ENCODE peak calls at places on chromosomes 13 and 19, in eight cellular contexts. One of them, this sample, is unnamed.

GRCh38 chr19:15259900-15260299 is 27.7 kb upstream of the EPHX3 start:
- DNase-seq in hypothalamus: no peak
- DNase-seq in T-cell: no peak
- DNase-seq in NCI-H1436: no peak
- DNase-seq in SW 1271: no peak
- DNase-seq in NCI-H748 treated with DMSO at 0.1 percent for 48 hours: no peak
- DNase-seq in mesendoderm: no peak
- DNase-seq in stimulated activated CD8-positive, alpha-beta memory T cell treated with anti-CD3 and anti-CD28 coated beads, Interleukin-7, amount 100 ng/mL, for 24 hours: no peak
- DNase-seq in this sample: no peak

GRCh38 chr19:45852145-45852750 is 10.7 kb downstream of the SYMPK start:
- DNase-seq in hypothalamus: no peak
- DNase-seq in T-cell: no peak
- DNase-seq in NCI-H1436: no peak
- DNase-seq in SW 1271: no peak
- DNase-seq in NCI-H748 treated with DMSO at 0.1 percent for 48 hours: no peak
- DNase-seq in mesendoderm: peak; percentile 27
- DNase-seq in stimulated activated CD8-positive, alpha-beta memory T cell treated with anti-CD3 and anti-CD28 coated beads, Interleukin-7, amount 100 ng/mL, for 24 hours: no peak
- DNase-seq in this sample: no peak

GRCh38 chr13:83221256-83221655 is 661.0 kb downstream of the SLITRK1 start:
- DNase-seq in hypothalamus: no peak
- DNase-seq in T-cell: no peak
- DNase-seq in NCI-H1436: peak; percentile 13
- DNase-seq in SW 1271: no peak
- DNase-seq in NCI-H748 treated with DMSO at 0.1 percent for 48 hours: no peak
- DNase-seq in mesendoderm: peak; percentile 18
- DNase-seq in stimulated activated CD8-positive, alpha-beta memory T cell treated with anti-CD3 and anti-CD28 coated beads, Interleukin-7, amount 100 ng/mL, for 24 hours: no peak
- DNase-seq in this sample: no peak

GRCh38 chr13:40352807-40353562 is 313.5 kb downstream of the FOXO1 start:
- DNase-seq in hypothalamus: no peak
- DNase-seq in T-cell: no peak
- DNase-seq in NCI-H1436: no peak
- DNase-seq in SW 1271: no peak
- DNase-seq in NCI-H748 treated with DMSO at 0.1 percent for 48 hours: no peak
- DNase-seq in mesendoderm: no peak
- DNase-seq in stimulated activated CD8-positive, alpha-beta memory T cell treated with anti-CD3 and anti-CD28 coated beads, Interleukin-7, amount 100 ng/mL, for 24 hours: no peak
- DNase-seq in this sample: no peak

GRCh38 chr13:99312493-99312883 is 5.3 kb upstream of the GPR183 start:
- DNase-seq in hypothalamus: peak; percentile 25
- DNase-seq in T-cell: no peak
- DNase-seq in NCI-H1436: no peak
- DNase-seq in SW 1271: no peak
- DNase-seq in NCI-H748 treated with DMSO at 0.1 percent for 48 hours: no peak
- DNase-seq in mesendoderm: no peak
- DNase-seq in stimulated activated CD8-positive, alpha-beta memory T cell treated with anti-CD3 and anti-CD28 coated beads, Interleukin-7, amount 100 ng/mL, for 24 hours: no peak
- DNase-seq in this sample: peak; percentile 58

GRCh38 chr19:16825312-16826168 is 3.7 kb upstream of the SIN3B start:
- DNase-seq in hypothalamus: no peak
- DNase-seq in T-cell: no peak
- DNase-seq in NCI-H1436: no peak
- DNase-seq in SW 1271: no peak
- DNase-seq in NCI-H748 treated with DMSO at 0.1 percent for 48 hours: no peak
- DNase-seq in mesendoderm: peak; percentile 77
- DNase-seq in stimulated activated CD8-positive, alpha-beta memory T cell treated with anti-CD3 and anti-CD28 coated beads, Interleukin-7, amount 100 ng/mL, for 24 hours: no peak
- DNase-seq in this sample: no peak

GRCh38 chr13:41428155-41428554 is 29.2 kb upstream of the RGCC start:
- DNase-seq in hypothalamus: no peak
- DNase-seq in T-cell: peak; percentile 26
- DNase-seq in NCI-H1436: no peak
- DNase-seq in SW 1271: no peak
- DNase-seq in NCI-H748 treated with DMSO at 0.1 percent for 48 hours: no peak
- DNase-seq in mesendoderm: peak; percentile 27
- DNase-seq in stimulated activated CD8-positive, alpha-beta memory T cell treated with anti-CD3 and anti-CD28 coated beads, Interleukin-7, amount 100 ng/mL, for 24 hours: peak; percentile 8
- DNase-seq in this sample: no peak

GRCh38 chr13:43874512-43875092 is 4.9 kb downstream of the CCDC122 start:
- DNase-seq in hypothalamus: no peak
- DNase-seq in T-cell: no peak
- DNase-seq in NCI-H1436: no peak
- DNase-seq in SW 1271: peak; percentile 50
- DNase-seq in NCI-H748 treated with DMSO at 0.1 percent for 48 hours: peak; percentile 63
- DNase-seq in mesendoderm: peak; percentile 25
- DNase-seq in stimulated activated CD8-positive, alpha-beta memory T cell treated with anti-CD3 and anti-CD28 coated beads, Interleukin-7, amount 100 ng/mL, for 24 hours: no peak
- DNase-seq in this sample: no peak

GRCh38 chr13:102905905-102906304 is 60.1 kb downstream of the ERCC5 start:
- DNase-seq in hypothalamus: no peak
- DNase-seq in T-cell: no peak
- DNase-seq in NCI-H1436: no peak
- DNase-seq in SW 1271: no peak
- DNase-seq in NCI-H748 treated with DMSO at 0.1 percent for 48 hours: no peak
- DNase-seq in mesendoderm: no peak
- DNase-seq in stimulated activated CD8-positive, alpha-beta memory T cell treated with anti-CD3 and anti-CD28 coated beads, Interleukin-7, amount 100 ng/mL, for 24 hours: no peak
- DNase-seq in this sample: no peak

GRCh38 chr19:32322541-32322940 is 22.9 kb upstream of the ZNF507 start:
- DNase-seq in hypothalamus: no peak
- DNase-seq in T-cell: no peak
- DNase-seq in NCI-H1436: no peak
- DNase-seq in SW 1271: no peak
- DNase-seq in NCI-H748 treated with DMSO at 0.1 percent for 48 hours: no peak
- DNase-seq in mesendoderm: no peak
- DNase-seq in stimulated activated CD8-positive, alpha-beta memory T cell treated with anti-CD3 and anti-CD28 coated beads, Interleukin-7, amount 100 ng/mL, for 24 hours: no peak
- DNase-seq in this sample: no peak

GRCh38 chr13:85334187-85334586 is 465.0 kb downstream of the SLITRK6 start:
- DNase-seq in hypothalamus: no peak
- DNase-seq in T-cell: no peak
- DNase-seq in NCI-H1436: no peak
- DNase-seq in SW 1271: no peak
- DNase-seq in NCI-H748 treated with DMSO at 0.1 percent for 48 hours: no peak
- DNase-seq in mesendoderm: no peak
- DNase-seq in stimulated activated CD8-positive, alpha-beta memory T cell treated with anti-CD3 and anti-CD28 coated beads, Interleukin-7, amount 100 ng/mL, for 24 hours: no peak
- DNase-seq in this sample: no peak

GRCh38 chr13:46229251-46229650 is 17.5 kb downstream of the LRRC63 start:
- DNase-seq in hypothalamus: no peak
- DNase-seq in T-cell: no peak
- DNase-seq in NCI-H1436: no peak
- DNase-seq in SW 1271: no peak
- DNase-seq in NCI-H748 treated with DMSO at 0.1 percent for 48 hours: no peak
- DNase-seq in mesendoderm: no peak
- DNase-seq in stimulated activated CD8-positive, alpha-beta memory T cell treated with anti-CD3 and anti-CD28 coated beads, Interleukin-7, amount 100 ng/mL, for 24 hours: no peak
- DNase-seq in this sample: no peak

GRCh38 chr19:22286151-22286810 is at the start of gene ZNF729:
- DNase-seq in hypothalamus: no peak
- DNase-seq in T-cell: no peak
- DNase-seq in NCI-H1436: no peak
- DNase-seq in SW 1271: no peak
- DNase-seq in NCI-H748 treated with DMSO at 0.1 percent for 48 hours: no peak
- DNase-seq in mesendoderm: no peak
- DNase-seq in stimulated activated CD8-positive, alpha-beta memory T cell treated with anti-CD3 and anti-CD28 coated beads, Interleukin-7, amount 100 ng/mL, for 24 hours: no peak
- DNase-seq in this sample: no peak

GRCh38 chr19:38666662-38667448 is 19.4 kb downstream of the ACTN4 start:
- DNase-seq in hypothalamus: no peak
- DNase-seq in T-cell: no peak
- DNase-seq in NCI-H1436: no peak
- DNase-seq in SW 1271: peak; percentile 21
- DNase-seq in NCI-H748 treated with DMSO at 0.1 percent for 48 hours: no peak
- DNase-seq in mesendoderm: peak; percentile 96
- DNase-seq in stimulated activated CD8-positive, alpha-beta memory T cell treated with anti-CD3 and anti-CD28 coated beads, Interleukin-7, amount 100 ng/mL, for 24 hours: no peak
- DNase-seq in this sample: no peak

This sample was measured in substantia nigra.